ENCODE peak calls at places on chromosomes 13 and 19, in ten cellular contexts. One of them, this sample, is unnamed.

GRCh38 chr19:16315825-16316505 is 8.7 kb upstream of the KLF2 start:
- DNase-seq in lower lobe of right lung: peak
- DNase-seq in RCC 7860: no peak
- DNase-seq in AG04450: peak
- DNase-seq in ovary: peak
- DNase-seq in stimulated activated CD8-positive, alpha-beta memory T cell treated with anti-CD3 and anti-CD28 coated beads, Interleukin-12 subunit alpha, Interleukin-12 subunit beta, amount 100 ng/mL, for 4 hours: no peak
- DNase-seq in ELF-1: no peak
- DNase-seq in HCT116: no peak
- DNase-seq in activated gamma-delta T cell: no peak
- DNase-seq in NCI-H1436: no peak
- DNase-seq in this sample: no peak

GRCh38 chr13:19606152-19606551 is 27.3 kb upstream of the MPHOSPH8 start:
- DNase-seq in RCC 7860: no peak
- DNase-seq in ovary: no peak
- DNase-seq in activated gamma-delta T cell: no peak
- DNase-seq in ELF-1: no peak
- DNase-seq in NCI-H1436: no peak
- DNase-seq in AG04450: no peak
- DNase-seq in HCT116: no peak
- DNase-seq in lower lobe of right lung: no peak
- DNase-seq in stimulated activated CD8-positive, alpha-beta memory T cell treated with anti-CD3 and anti-CD28 coated beads, Interleukin-12 subunit alpha, Interleukin-12 subunit beta, amount 100 ng/mL, for 4 hours: no peak
- DNase-seq in this sample: no peak

GRCh38 chr13:98650376-98651107 is 73.6 kb upstream of the STK24 start:
- DNase-seq in AG04450: no peak
- DNase-seq in HCT116: no peak
- DNase-seq in ELF-1: no peak
- DNase-seq in NCI-H1436: no peak
- DNase-seq in RCC 7860: no peak
- DNase-seq in stimulated activated CD8-positive, alpha-beta memory T cell treated with anti-CD3 and anti-CD28 coated beads, Interleukin-12 subunit alpha, Interleukin-12 subunit beta, amount 100 ng/mL, for 4 hours: no peak
- DNase-seq in lower lobe of right lung: peak
- DNase-seq in activated gamma-delta T cell: no peak
- DNase-seq in ovary: no peak
- DNase-seq in this sample: no peak

GRCh38 chr19:4870025-4870700 is 2.7 kb upstream of the PLIN3 start:
- DNase-seq in ELF-1: peak
- DNase-seq in lower lobe of right lung: peak
- DNase-seq in RCC 7860: peak
- DNase-seq in stimulated activated CD8-positive, alpha-beta memory T cell treated with anti-CD3 and anti-CD28 coated beads, Interleukin-12 subunit alpha, Interleukin-12 subunit beta, amount 100 ng/mL, for 4 hours: no peak
- DNase-seq in activated gamma-delta T cell: no peak
- DNase-seq in AG04450: peak
- DNase-seq in ovary: peak
- DNase-seq in NCI-H1436: no peak
- DNase-seq in HCT116: peak
- DNase-seq in this sample: no peak

GRCh38 chr13:97225533-97225932 is 3.4 kb downstream of the MBNL2 start:
- DNase-seq in RCC 7860: no peak
- DNase-seq in NCI-H1436: no peak
- DNase-seq in stimulated activated CD8-positive, alpha-beta memory T cell treated with anti-CD3 and anti-CD28 coated beads, Interleukin-12 subunit alpha, Interleukin-12 subunit beta, amount 100 ng/mL, for 4 hours: no peak
- DNase-seq in lower lobe of right lung: no peak
- DNase-seq in ovary: no peak
- DNase-seq in ELF-1: peak
- DNase-seq in HCT116: no peak
- DNase-seq in activated gamma-delta T cell: no peak
- DNase-seq in AG04450: no peak
- DNase-seq in this sample: no peak

GRCh38 chr13:31011193-31011860 is 78.9 kb downstream of the TEX26 start:
- DNase-seq in RCC 7860: no peak
- DNase-seq in NCI-H1436: peak
- DNase-seq in lower lobe of right lung: no peak
- DNase-seq in ovary: no peak
- DNase-seq in activated gamma-delta T cell: no peak
- DNase-seq in HCT116: no peak
- DNase-seq in ELF-1: no peak
- DNase-seq in stimulated activated CD8-positive, alpha-beta memory T cell treated with anti-CD3 and anti-CD28 coated beads, Interleukin-12 subunit alpha, Interleukin-12 subunit beta, amount 100 ng/mL, for 4 hours: no peak
- DNase-seq in AG04450: no peak
- DNase-seq in this sample: no peak

GRCh38 chr13:40776232-40776631 is 5.2 kb upstream of the MRPS31 start:
- DNase-seq in HCT116: no peak
- DNase-seq in AG04450: no peak
- DNase-seq in NCI-H1436: no peak
- DNase-seq in ELF-1: no peak
- DNase-seq in RCC 7860: no peak
- DNase-seq in stimulated activated CD8-positive, alpha-beta memory T cell treated with anti-CD3 and anti-CD28 coated beads, Interleukin-12 subunit alpha, Interleukin-12 subunit beta, amount 100 ng/mL, for 4 hours: no peak
- DNase-seq in ovary: no peak
- DNase-seq in lower lobe of right lung: no peak
- DNase-seq in activated gamma-delta T cell: no peak
- DNase-seq in this sample: no peak

GRCh38 chr19:35643255-35644205 is 2.0 kb downstream of the ETV2 start:
- DNase-seq in RCC 7860: peak
- DNase-seq in stimulated activated CD8-positive, alpha-beta memory T cell treated with anti-CD3 and anti-CD28 coated beads, Interleukin-12 subunit alpha, Interleukin-12 subunit beta, amount 100 ng/mL, for 4 hours: peak
- DNase-seq in AG04450: peak
- DNase-seq in ovary: peak
- DNase-seq in activated gamma-delta T cell: peak
- DNase-seq in ELF-1: peak
- DNase-seq in NCI-H1436: peak
- DNase-seq in lower lobe of right lung: peak
- DNase-seq in HCT116: peak
- DNase-seq in this sample: peak

GRCh38 chr19:14081797-14082674 is 3.5 kb downstream of the C19orf67 start:
- DNase-seq in AG04450: no peak
- DNase-seq in RCC 7860: no peak
- DNase-seq in ovary: peak
- DNase-seq in HCT116: no peak
- DNase-seq in stimulated activated CD8-positive, alpha-beta memory T cell treated with anti-CD3 and anti-CD28 coated beads, Interleukin-12 subunit alpha, Interleukin-12 subunit beta, amount 100 ng/mL, for 4 hours: no peak
- DNase-seq in lower lobe of right lung: peak
- DNase-seq in activated gamma-delta T cell: no peak
- DNase-seq in ELF-1: no peak
- DNase-seq in NCI-H1436: no peak
- DNase-seq in this sample: peak

GRCh38 chr13:77893066-77893465 is 25.6 kb downstream of the EDNRB start:
- DNase-seq in AG04450: no peak
- DNase-seq in ELF-1: peak
- DNase-seq in stimulated activated CD8-positive, alpha-beta memory T cell treated with anti-CD3 and anti-CD28 coated beads, Interleukin-12 subunit alpha, Interleukin-12 subunit beta, amount 100 ng/mL, for 4 hours: no peak
- DNase-seq in RCC 7860: no peak
- DNase-seq in ovary: no peak
- DNase-seq in NCI-H1436: no peak
- DNase-seq in lower lobe of right lung: no peak
- DNase-seq in HCT116: no peak
- DNase-seq in activated gamma-delta T cell: no peak
- DNase-seq in this sample: no peak

GRCh38 chr19:52896431-52897148 is 845 bp downstream of the ZNF320 start:
- DNase-seq in ELF-1: peak
- DNase-seq in NCI-H1436: no peak
- DNase-seq in stimulated activated CD8-positive, alpha-beta memory T cell treated with anti-CD3 and anti-CD28 coated beads, Interleukin-12 subunit alpha, Interleukin-12 subunit beta, amount 100 ng/mL, for 4 hours: no peak
- DNase-seq in AG04450: no peak
- DNase-seq in lower lobe of right lung: peak
- DNase-seq in RCC 7860: peak
- DNase-seq in HCT116: no peak
- DNase-seq in ovary: peak
- DNase-seq in activated gamma-delta T cell: no peak
- DNase-seq in this sample: peak

This sample was measured in sciatic nerve.